ENCODE peak calls at places on chromosomes 11 and 22, in ten cellular contexts. U is H1; E is Karpas-422; P is adrenal gland; S is ovary; X is caudate nucleus; M is RWPE2; O is upper lobe of right lung; L is RWPE1; C is CD4-positive, alpha-beta T cell. G is an unnamed sample.

GRCh38 chr11:117199061-117199915 is at the start of gene TAGLN:
- DNase-seq in U (peak), E (no peak), P (peak), S (peak), X (no peak), M (peak), O (peak), L (peak), C (no peak), G (no peak)

GRCh38 chr11:57205046-57205671 is 23.4 kb downstream of the LRRC55 start:
- DNase-seq in U (no peak), E (no peak), P (peak), S (no peak), X (no peak), M (no peak), O (no peak), L (no peak), C (no peak), G (no peak)

GRCh38 chr11:95089620-95090542 is at the start of gene ENDOD1:
- DNase-seq in U (no peak), E (peak), P (peak), S (peak), X (peak), M (peak), O (peak), L (peak), C (peak), G (peak)

GRCh38 chr11:23903044-23903704 is 593.7 kb upstream of the LUZP2 start:
- DNase-seq in U (no peak), E (no peak), P (no peak), S (no peak), X (no peak), M (no peak), O (no peak), L (peak), C (no peak), G (no peak)

GRCh38 chr22:21603973-21604372 is 25.8 kb downstream of the YDJC start:
- DNase-seq in U (no peak), E (peak), P (no peak), S (no peak), X (no peak), M (no peak), O (no peak), L (no peak), C (no peak), G (no peak)

GRCh38 chr11:95378106-95378505 is 147.1 kb upstream of the SESN3 start:
- DNase-seq in U (no peak), E (no peak), P (no peak), S (no peak), X (no peak), M (no peak), O (no peak), L (no peak), C (no peak), G (no peak)

GRCh38 chr22:46484156-46484860 is 53.1 kb downstream of the CELSR1 start:
- DNase-seq in U (no peak), E (no peak), P (no peak), S (no peak), X (no peak), M (no peak), O (no peak), L (no peak), C (no peak), G (no peak)

GRCh38 chr11:35036642-35037041 is 102.3 kb upstream of the CD44 start:
- DNase-seq in U (no peak), E (no peak), P (no peak), S (no peak), X (no peak), M (no peak), O (no peak), L (no peak), C (no peak), G (no peak)

GRCh38 chr11:64757549-64758329 is 2.0 kb downstream of the PYGM start:
- DNase-seq in U (no peak), E (no peak), P (peak), S (no peak), X (no peak), M (peak), O (peak), L (no peak), C (no peak), G (peak)

GRCh38 chr11:120794748-120795147 is 229.2 kb upstream of the TBCEL start:
- DNase-seq in U (no peak), E (no peak), P (no peak), S (no peak), X (no peak), M (no peak), O (no peak), L (no peak), C (no peak), G (no peak)

GRCh38 chr11:111761056-111761455 is 5.1 kb downstream of the PPP2R1B start:
- DNase-seq in U (no peak), E (no peak), P (no peak), S (no peak), X (no peak), M (no peak), O (no peak), L (no peak), C (no peak), G (no peak)

GRCh38 chr22:47292546-47293320 is 530.3 kb downstream of the TBC1D22A start:
- DNase-seq in U (no peak), E (no peak), P (no peak), S (peak), X (no peak), M (no peak), O (no peak), L (no peak), C (peak), G (no peak)

GRCh38 chr11:101430236-101430635 is 153.6 kb downstream of the TRPC6 start:
- DNase-seq in U (no peak), E (no peak), P (no peak), S (no peak), X (no peak), M (no peak), O (no peak), L (no peak), C (no peak), G (no peak)

GRCh38 chr11:32290783-32291182 is 144.6 kb downstream of the WT1 start:
- DNase-seq in U (no peak), E (no peak), P (no peak), S (no peak), X (no peak), M (no peak), O (no peak), L (no peak), C (no peak), G (peak)

GRCh38 chr11:69194956-69195355 is 39.2 kb downstream of the SMIM38 start:
- DNase-seq in U (no peak), E (no peak), P (no peak), S (no peak), X (no peak), M (no peak), O (no peak), L (no peak), C (no peak), G (no peak)

GRCh38 chr22:28951969-28952521 is 68.7 kb downstream of the ZNRF3 start:
- DNase-seq in U (no peak), E (no peak), P (peak), S (peak), X (no peak), M (no peak), O (no peak), L (no peak), C (no peak), G (no peak)

DNA sequence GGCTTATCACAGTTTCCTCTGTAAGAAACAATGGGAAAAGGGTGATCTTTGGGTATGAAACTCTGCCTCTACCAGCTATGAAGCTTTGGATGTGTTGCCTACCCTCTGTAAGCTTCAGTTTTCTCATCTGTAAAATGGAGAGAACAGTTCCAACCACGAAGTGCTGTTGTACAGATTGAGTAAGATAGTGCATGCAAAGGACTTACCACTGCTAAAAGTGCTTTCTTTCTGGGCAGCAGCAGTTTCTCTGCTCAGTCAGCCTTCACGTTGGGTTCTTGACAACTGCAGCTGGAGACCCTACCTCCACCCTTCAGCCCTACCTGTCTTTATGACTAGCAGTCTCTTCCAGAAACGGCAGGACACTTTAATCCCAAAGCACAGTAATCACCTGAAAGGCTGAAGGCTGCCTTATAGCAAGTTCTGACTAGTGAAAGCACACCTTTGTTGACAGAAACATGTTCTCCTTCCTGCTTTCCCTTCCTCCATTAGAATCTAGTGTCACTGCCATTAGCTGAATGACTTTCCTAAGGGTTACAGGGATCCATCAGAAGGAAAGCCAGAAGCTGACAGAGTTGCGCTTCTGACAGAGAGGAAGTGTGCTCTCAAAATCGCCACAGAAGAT is 91.4 kb downstream of the RPL27A start:
- DNase-seq in U (no peak), E (no peak), P (no peak), S (no peak), X (no peak), M (no peak), O (no peak), L (no peak), C (no peak), G (no peak)
- H3K27ac ChIP-seq in U (no peak), E (no peak), P (peak), S (peak), X (no peak), M (peak), O (peak), L (peak), C (no peak), G (no peak)

GRCh38 chr11:122107045-122107444 is 9.0 kb downstream of the BLID start:
- DNase-seq in U (no peak), E (no peak), P (no peak), S (no peak), X (no peak), M (no peak), O (no peak), L (no peak), C (no peak), G (no peak)

GRCh38 chr11:122109932-122110331 is 6.1 kb downstream of the BLID start:
- DNase-seq in U (no peak), E (no peak), P (no peak), S (no peak), X (no peak), M (no peak), O (no peak), L (no peak), C (no peak), G (no peak)

GRCh38 chr11:122108828-122109227 is 7.2 kb downstream of the BLID start:
- DNase-seq in U (no peak), E (no peak), P (no peak), S (no peak), X (no peak), M (no peak), O (no peak), L (no peak), C (no peak), G (no peak)

GRCh38 chr11:122107566-122107965 is 8.4 kb downstream of the BLID start:
- DNase-seq in U (no peak), E (no peak), P (no peak), S (no peak), X (no peak), M (no peak), O (no peak), L (no peak), C (no peak), G (no peak)

GRCh38 chr11:122108192-122108799 is 7.7 kb downstream of the BLID start:
- DNase-seq in U (no peak), E (peak), P (no peak), S (no peak), X (no peak), M (no peak), O (no peak), L (no peak), C (no peak), G (no peak)
- H3K27ac ChIP-seq in U (no peak), E (no peak), P (no peak), S (no peak), X (no peak), M (no peak), O (no peak), L (no peak), C (no peak), G (no peak)

DNA sequence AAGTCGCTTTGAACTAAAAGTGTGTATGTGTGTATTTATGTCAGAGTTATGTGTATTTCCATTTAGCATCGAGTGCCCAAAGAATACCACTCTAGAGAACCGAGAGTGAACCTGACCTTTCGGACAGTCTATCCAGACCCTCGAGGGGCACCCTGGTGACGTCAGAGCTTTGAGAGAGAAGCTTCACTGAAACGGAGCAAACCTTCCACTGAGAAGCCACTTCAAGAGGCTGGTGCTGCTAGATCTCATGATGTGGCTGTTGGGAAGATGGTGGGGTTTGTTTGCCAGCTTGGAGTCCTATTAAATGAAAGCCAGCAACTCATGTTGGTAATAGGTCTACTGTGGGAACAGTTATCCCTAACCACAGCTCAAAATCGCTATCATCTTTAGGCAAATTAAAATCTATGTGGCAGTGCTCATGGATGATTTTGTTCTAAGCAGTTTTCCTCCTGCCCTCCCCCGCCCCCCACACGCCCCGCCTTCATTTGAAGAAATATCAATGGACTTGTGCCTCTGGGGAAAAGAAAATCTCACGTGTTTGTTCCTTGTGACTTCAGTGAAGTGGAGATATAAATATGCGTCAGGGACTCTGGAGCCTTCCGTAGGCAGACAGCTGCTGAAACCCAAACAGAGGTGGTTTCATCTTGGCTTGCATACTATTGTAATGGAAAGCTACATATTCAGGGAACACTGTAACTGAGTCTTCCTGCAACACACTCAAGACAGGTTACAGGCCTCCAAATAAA is 22.4 kb upstream of the C11orf96 start:
- DNase-seq in U (no peak), E (no peak), P (no peak), S (peak), X (no peak), M (no peak), O (no peak), L (no peak), C (no peak), G (no peak)
- H3K27ac ChIP-seq in U (no peak), E (no peak), P (peak), S (peak), X (peak), M (peak), O (peak), L (peak), C (no peak), G (no peak)

GRCh38 chr22:36419912-36420882 is 32.4 kb upstream of the MYH9 start:
- DNase-seq in U (no peak), E (no peak), P (no peak), S (no peak), X (no peak), M (no peak), O (no peak), L (no peak), C (no peak), G (no peak)

GRCh38 chr22:36419177-36419911 is 31.6 kb upstream of the MYH9 start:
- DNase-seq in U (no peak), E (no peak), P (peak), S (peak), X (no peak), M (no peak), O (no peak), L (no peak), C (no peak), G (no peak)

GRCh38 chr22:36413022-36413770 is 25.4 kb upstream of the MYH9 start:
- DNase-seq in U (no peak), E (no peak), P (peak), S (no peak), X (no peak), M (peak), O (no peak), L (peak), C (no peak), G (no peak)

GRCh38 chr22:36415415-36416168 is 27.8 kb upstream of the MYH9 start:
- DNase-seq in U (no peak), E (no peak), P (no peak), S (no peak), X (no peak), M (no peak), O (no peak), L (no peak), C (no peak), G (no peak)

GRCh38 chr22:36417281-36417686 is 29.5 kb upstream of the MYH9 start:
- DNase-seq in U (no peak), E (no peak), P (peak), S (no peak), X (no peak), M (peak), O (peak), L (peak), C (no peak), G (no peak)
- H3K27ac ChIP-seq in U (no peak), E (no peak), P (peak), S (no peak), X (no peak), M (peak), O (no peak), L (peak), C (no peak), G (no peak)

GRCh38 chr11:7969756-7970646 is 4.8 kb upstream of the NLRP10 start:
- DNase-seq in U (peak), E (no peak), P (no peak), S (no peak), X (no peak), M (no peak), O (no peak), L (no peak), C (no peak), G (no peak)

GRCh38 chr11:7968686-7969085 is 3.4 kb upstream of the NLRP10 start:
- DNase-seq in U (no peak), E (no peak), P (no peak), S (no peak), X (no peak), M (no peak), O (no peak), L (no peak), C (no peak), G (no peak)

GRCh38 chr11:7967097-7967496 is 1.9 kb upstream of the NLRP10 start:
- DNase-seq in U (no peak), E (no peak), P (no peak), S (no peak), X (no peak), M (no peak), O (no peak), L (no peak), C (no peak), G (no peak)

GRCh38 chr11:7965386-7965785 is at the start of gene NLRP10:
- DNase-seq in U (no peak), E (no peak), P (no peak), S (no peak), X (no peak), M (no peak), O (no peak), L (peak), C (no peak), G (no peak)

DNA sequence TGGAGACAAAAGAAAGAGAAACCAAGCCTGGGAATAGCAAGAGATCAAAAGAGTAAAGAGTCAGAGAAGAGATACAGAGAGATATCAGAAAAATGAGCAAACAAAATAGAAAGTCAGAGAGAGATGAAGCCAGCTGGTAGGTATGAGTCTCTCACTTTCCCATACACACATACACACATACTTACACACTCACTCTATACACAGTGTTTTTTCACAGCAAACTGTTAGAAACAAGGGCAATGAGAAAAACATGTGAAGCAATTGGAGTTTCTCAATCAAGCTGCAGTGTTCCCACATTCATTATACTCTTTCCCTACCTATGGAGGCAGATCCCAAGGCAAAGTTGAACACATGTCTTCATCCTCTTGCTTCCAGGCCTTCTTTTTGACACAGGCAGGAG is 2.6 kb upstream of the NLRP10 start:
- DNase-seq in U (no peak), E (no peak), P (no peak), S (no peak), X (no peak), M (no peak), O (no peak), L (no peak), C (no peak), G (no peak)
- H3K27ac ChIP-seq in U (no peak), E (no peak), P (no peak), S (no peak), X (no peak), M (no peak), O (no peak), L (no peak), C (no peak), G (no peak)

GRCh38 chr22:40727607-40728325 is 48.5 kb downstream of the MCHR1 start:
- DNase-seq in U (no peak), E (no peak), P (no peak), S (no peak), X (no peak), M (no peak), O (no peak), L (no peak), C (no peak), G (no peak)
- H3K27ac ChIP-seq in U (no peak), E (no peak), P (no peak), S (no peak), X (no peak), M (no peak), O (no peak), L (no peak), C (peak), G (no peak)

GRCh38 chr22:35349704-35350538 is 31.0 kb upstream of the HMOX1 start:
- DNase-seq in U (no peak), E (no peak), P (peak), S (peak), X (no peak), M (no peak), O (peak), L (no peak), C (no peak), G (no peak)

GRCh38 chr22:35350539-35351503 is 30.1 kb upstream of the HMOX1 start:
- DNase-seq in U (peak), E (peak), P (peak), S (peak), X (peak), M (peak), O (peak), L (peak), C (peak), G (peak)

GRCh38 chr22:35348026-35348590 is 32.8 kb upstream of the HMOX1 start:
- DNase-seq in U (no peak), E (no peak), P (no peak), S (no peak), X (no peak), M (no peak), O (no peak), L (no peak), C (no peak), G (no peak)

GRCh38 chr22:35348703-35349102 is 32.2 kb upstream of the HMOX1 start:
- DNase-seq in U (no peak), E (no peak), P (no peak), S (no peak), X (no peak), M (no peak), O (no peak), L (no peak), C (no peak), G (no peak)

GRCh38 chr22:35349368-35349703 is 31.6 kb upstream of the HMOX1 start:
- DNase-seq in U (no peak), E (no peak), P (no peak), S (no peak), X (no peak), M (no peak), O (no peak), L (no peak), C (no peak), G (no peak)
- H3K27ac ChIP-seq in U (no peak), E (no peak), P (no peak), S (peak), X (no peak), M (no peak), O (no peak), L (peak), C (no peak), G (no peak)

GRCh38 chr11:66700742-66701141 is 23.1 kb upstream of the RBM4B start:
- DNase-seq in U (no peak), E (no peak), P (no peak), S (no peak), X (no peak), M (no peak), O (no peak), L (no peak), C (no peak), G (no peak)
- H3K27ac ChIP-seq in U (no peak), E (no peak), P (no peak), S (no peak), X (no peak), M (no peak), O (no peak), L (no peak), C (no peak), G (no peak)